ENCODE peak calls at places on chromosome 20, in five cellular contexts. One of them, this sample, is unnamed.

GRCh38 chr20:51586005-51586440 is 43.5 kb upstream of the NFATC2 start:
- DNase-seq in GM12878: no peak
- DNase-seq in K562: no peak
- DNase-seq in H1: no peak
- DNase-seq in HepG2: no peak
- DNase-seq in this sample: no peak

GRCh38 chr20:10314198-10314597 is 95.6 kb downstream of the SNAP25 start:
- DNase-seq in K562: no peak
- DNase-seq in GM12878: no peak
- DNase-seq in HepG2: no peak
- DNase-seq in H1: no peak
- DNase-seq in this sample: no peak

GRCh38 chr20:43040427-43040826 is 149.3 kb downstream of the PTPRT start:
- DNase-seq in H1: no peak
- DNase-seq in GM12878: no peak
- DNase-seq in K562: peak
- DNase-seq in HepG2: peak
- DNase-seq in this sample: peak

GRCh38 chr20:56788671-56789610 is 159.8 kb downstream of the TFAP2C start:
- DNase-seq in GM12878: no peak
- DNase-seq in K562: no peak
- DNase-seq in H1: no peak
- DNase-seq in HepG2: no peak
- DNase-seq in this sample: no peak

GRCh38 chr20:33415948-33416347 is 14.6 kb upstream of the CDK5RAP1 start:
- DNase-seq in HepG2: peak
- DNase-seq in GM12878: no peak
- DNase-seq in K562: peak
- DNase-seq in H1: peak
- DNase-seq in this sample: peak

GRCh38 chr20:47464380-47465101 is 37.1 kb upstream of the NCOA3 start:
- DNase-seq in GM12878: no peak
- DNase-seq in HepG2: peak
- DNase-seq in K562: peak
- DNase-seq in H1: no peak
- DNase-seq in this sample: no peak

GRCh38 chr20:43529457-43530153 is 22.1 kb downstream of the L3MBTL1 start:
- DNase-seq in HepG2: no peak
- DNase-seq in K562: no peak
- DNase-seq in H1: no peak
- DNase-seq in GM12878: no peak
- DNase-seq in this sample: no peak

GRCh38 chr20:43750774-43751166 is 24.0 kb upstream of the GTSF1L start:
- DNase-seq in K562: no peak
- DNase-seq in HepG2: no peak
- DNase-seq in GM12878: no peak
- DNase-seq in H1: no peak
- DNase-seq in this sample: no peak

GRCh38 chr20:1371830-1372539 is 20.9 kb downstream of the FKBP1A start:
- DNase-seq in K562: no peak
- DNase-seq in GM12878: no peak
- DNase-seq in H1: no peak
- DNase-seq in HepG2: no peak
- DNase-seq in this sample: no peak

GRCh38 chr20:39108746-39109145 is 146.6 kb downstream of the DHX35 start:
- DNase-seq in K562: no peak
- DNase-seq in HepG2: peak
- DNase-seq in GM12878: no peak
- DNase-seq in H1: no peak
- DNase-seq in this sample: no peak

GRCh38 chr20:46137816-46138215 is 19.7 kb downstream of the CD40 start:
- DNase-seq in K562: no peak
- DNase-seq in GM12878: no peak
- DNase-seq in H1: no peak
- DNase-seq in HepG2: no peak
- DNase-seq in this sample: no peak
- TF ChIP-seq USF2 in K562: no peak
- TF ChIP-seq USF2 in GM12878: no peak
- TF ChIP-seq USF2 in H1: no peak
- TF ChIP-seq USF2 in HepG2: no peak
- TF ChIP-seq USF2 in this sample: no peak

GRCh38 chr20:54194724-54195438 is 13.0 kb upstream of the PFDN4 start:
- DNase-seq in K562: no peak
- DNase-seq in H1: no peak
- DNase-seq in GM12878: no peak
- DNase-seq in HepG2: peak
- DNase-seq in this sample: no peak
- TF ChIP-seq SP1 in K562: no peak
- TF ChIP-seq SP1 in H1: no peak
- TF ChIP-seq SP1 in GM12878: no peak
- TF ChIP-seq SP1 in HepG2: peak
- TF ChIP-seq SP1 in this sample: no peak

DNA sequence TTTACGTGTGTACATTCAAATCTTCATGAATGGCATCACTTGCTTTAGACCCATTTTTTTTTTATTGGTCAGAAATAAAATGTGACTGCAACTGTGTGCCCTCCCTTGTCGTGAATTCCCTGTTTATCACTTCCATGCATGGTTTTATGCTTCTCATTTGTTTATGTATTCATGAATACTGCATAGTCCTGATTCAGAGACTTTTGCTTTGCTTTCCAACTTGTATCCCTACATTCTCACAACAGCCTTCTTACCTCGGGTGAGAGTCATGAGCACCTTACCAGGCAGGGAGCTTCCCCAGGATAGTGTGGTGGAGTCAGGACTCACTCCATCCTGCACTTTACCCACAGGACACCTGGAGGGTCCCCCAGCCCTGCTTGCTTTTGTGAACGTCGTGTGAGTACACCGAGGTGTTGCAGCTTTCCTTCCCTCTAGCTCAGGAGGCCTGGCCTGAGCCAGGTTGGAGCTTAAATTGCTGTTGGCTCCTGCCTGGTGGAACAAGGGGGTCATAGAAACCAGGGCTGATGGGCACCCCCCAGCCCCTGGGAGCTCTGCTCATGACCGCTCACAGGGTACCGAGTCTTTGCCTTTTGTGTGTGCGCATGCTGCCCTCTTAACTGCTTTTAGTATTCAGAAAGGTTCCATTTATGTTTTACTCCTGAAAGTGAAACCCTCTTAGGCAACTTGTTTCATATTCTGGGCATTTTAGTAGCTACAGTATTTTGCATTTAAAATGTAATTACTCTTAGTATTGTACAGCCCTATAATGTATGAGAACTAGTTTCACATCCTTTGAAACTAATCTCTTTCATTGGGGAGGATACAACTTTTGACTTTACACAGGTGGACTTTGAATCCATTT is 66.0 kb downstream of the CDS2 start:
- DNase-seq in GM12878: no peak
- DNase-seq in H1: no peak
- DNase-seq in HepG2: no peak
- DNase-seq in K562: no peak
- DNase-seq in this sample: no peak
- TF ChIP-seq USF2 in GM12878: no peak
- TF ChIP-seq USF2 in H1: no peak
- TF ChIP-seq USF2 in HepG2: no peak
- TF ChIP-seq USF2 in K562: no peak
- TF ChIP-seq USF2 in this sample: no peak

DNA sequence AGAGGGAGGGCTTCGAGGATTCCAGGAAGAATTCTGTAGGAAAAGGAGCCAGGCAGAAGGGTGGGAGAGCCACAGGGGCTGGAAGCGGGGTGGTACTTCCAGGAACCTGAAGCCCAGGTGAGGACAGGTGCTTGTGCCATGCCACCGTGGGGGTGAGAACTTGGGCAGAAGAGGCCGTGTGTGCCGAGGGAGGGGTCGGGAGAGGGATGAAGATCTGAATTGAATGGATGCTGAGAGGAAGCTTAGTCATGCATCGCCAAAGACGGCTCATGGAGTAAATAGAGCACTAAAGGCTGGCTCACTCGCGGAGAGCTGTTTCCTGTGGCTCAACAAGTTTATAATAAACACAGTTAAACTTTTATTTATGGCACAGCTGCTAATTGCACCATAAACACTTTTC is 21.7 kb upstream of the MYT1 start:
- DNase-seq in K562: no peak
- DNase-seq in HepG2: no peak
- DNase-seq in GM12878: no peak
- DNase-seq in H1: no peak
- DNase-seq in this sample: peak
- TF ChIP-seq SP1 in K562: no peak
- TF ChIP-seq SP1 in HepG2: no peak
- TF ChIP-seq SP1 in GM12878: no peak
- TF ChIP-seq SP1 in H1: no peak
- TF ChIP-seq SP1 in this sample: no peak

DNA sequence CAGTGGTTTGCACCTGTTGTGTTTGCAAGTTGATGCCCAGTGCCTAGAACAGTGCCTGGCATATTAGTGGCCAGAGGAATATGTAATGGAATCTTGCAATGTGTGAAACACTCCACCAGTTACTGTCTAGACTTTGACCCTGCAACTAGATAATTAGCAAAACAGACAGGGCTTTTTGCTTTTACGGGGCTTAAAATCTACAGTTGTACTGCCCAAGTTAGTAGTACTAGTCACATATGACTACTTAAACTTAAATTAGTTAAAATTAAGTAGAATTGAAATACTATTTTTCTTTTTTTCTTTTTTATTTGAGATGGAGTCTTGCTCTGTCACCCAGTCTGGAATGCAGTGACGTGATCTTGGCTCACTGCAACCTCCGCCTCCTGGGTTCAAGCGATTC is 44.3 kb upstream of the PLCB4 start:
- DNase-seq in H1: no peak
- DNase-seq in HepG2: no peak
- DNase-seq in GM12878: no peak
- DNase-seq in K562: no peak
- DNase-seq in this sample: no peak
- TF ChIP-seq USF2 in H1: no peak
- TF ChIP-seq USF2 in HepG2: no peak
- TF ChIP-seq USF2 in GM12878: no peak
- TF ChIP-seq USF2 in K562: no peak
- TF ChIP-seq USF2 in this sample: no peak

DNA sequence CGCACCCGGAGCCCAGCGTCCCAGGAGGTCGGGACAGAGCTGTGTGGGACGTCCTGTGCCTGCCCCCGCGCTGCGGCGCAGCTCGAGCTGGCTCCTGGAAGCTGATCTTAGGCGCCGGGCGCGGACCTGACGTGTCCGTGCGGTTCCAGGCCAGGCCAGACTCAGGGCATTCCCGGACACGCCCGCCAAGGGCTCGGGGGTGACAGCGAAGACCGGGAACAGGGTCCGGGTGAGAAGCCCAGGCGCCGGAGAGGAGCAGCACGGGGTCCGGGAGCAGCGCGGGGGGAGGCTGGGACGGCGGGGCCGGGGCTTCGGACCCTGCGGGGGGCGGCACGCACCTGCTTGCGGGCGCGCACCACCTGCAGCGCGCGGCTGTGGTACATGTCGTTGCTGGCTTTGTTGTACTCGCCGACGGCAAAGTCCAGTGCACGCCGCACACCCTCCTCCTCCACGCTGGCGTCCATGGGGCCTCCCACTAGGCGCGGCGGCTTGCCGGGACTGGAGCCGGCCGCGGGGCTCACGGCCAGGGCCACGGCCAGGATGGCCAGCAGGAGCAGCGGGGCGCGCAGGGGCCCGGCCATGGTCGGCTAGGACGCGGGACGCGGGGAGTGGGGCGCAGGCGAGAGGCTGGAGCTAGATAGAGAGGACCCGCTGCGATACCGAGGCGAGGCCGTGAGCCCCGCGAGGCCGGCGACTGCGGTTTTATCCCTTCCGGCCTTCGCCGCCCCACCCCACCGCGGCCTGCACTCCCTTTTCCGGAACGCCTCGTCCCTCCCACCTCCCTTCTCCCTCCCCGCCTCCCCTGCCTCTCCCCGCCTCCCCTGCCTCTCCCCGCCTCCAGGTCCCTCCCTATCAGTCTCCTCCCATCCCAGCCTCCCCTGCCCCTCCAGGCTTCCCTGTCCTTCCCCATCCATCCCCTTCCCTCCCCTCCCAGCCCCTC is at the start of gene CST3:
- DNase-seq in HepG2: peak
- DNase-seq in GM12878: no peak
- DNase-seq in H1: no peak
- DNase-seq in K562: peak
- DNase-seq in this sample: peak
- TF ChIP-seq SP1 in HepG2: peak
- TF ChIP-seq SP1 in GM12878: no peak
- TF ChIP-seq SP1 in H1: no peak
- TF ChIP-seq SP1 in K562: no peak
- TF ChIP-seq SP1 in this sample: peak

This sample was measured in WTC11.